ENCODE peak calls at places on chromosomes 13 and 19, in four cellular contexts. V is bronchial epithelial cell, M is mammary epithelial cell, S is WERI-Rb-1. H is an unnamed sample. For H3K27me3 and H3K36me3, the result is how much of the 10 kb centered on the place peaks cover.

GRCh38 chr13:92221916-92222315 is 823.5 kb downstream of the GPC5 start:
- DNase-seq in V (no peak), M (no peak), S (no peak), H (no peak)

GRCh38 chr13:94362411-94362909 is 117.0 kb downstream of the DCT start:
- DNase-seq in M (peak), V (peak), S (peak), H (peak)

GRCh38 chr19:2923510-2923909 is 21.3 kb downstream of the ZNF77 start:
- DNase-seq in V (peak), M (peak), S (no peak), H (no peak)

GRCh38 chr19:574658-575526 is 2.5 kb downstream of the BSG start:
- DNase-seq in V (no peak), S (no peak), M (no peak), H (no peak)

GRCh38 chr19:51365211-51366049 is 758 bp downstream of the ETFB start:
- DNase-seq in M (peak), V (peak), S (no peak), H (no peak)

GRCh38 chr19:3840804-3841203 is 28.0 kb downstream of the ZFR2 start:
- DNase-seq in V (no peak), M (no peak), S (no peak), H (peak)

GRCh38 chr13:106498571-106498970 is 36.9 kb downstream of the EFNB2 start:
- DNase-seq in M (no peak), V (no peak), S (no peak), H (no peak)

GRCh38 chr19:1295169-1296012 is 9.7 kb downstream of the EFNA2 start:
- DNase-seq in V (no peak), S (no peak), M (no peak), H (peak)

GRCh38 chr19:42028304-42029216 is 34.5 kb upstream of the ATP1A3 start:
- DNase-seq in M (no peak), S (peak), V (no peak), H (peak)

GRCh38 chr13:91346848-91347211 is 657 bp upstream of the MIR17HG start:
- DNase-seq in S (peak), M (peak), V (peak), H (peak)

GRCh38 chr13:107347641-107348369 is 779.9 kb upstream of the ARGLU1 start:
- DNase-seq in M (no peak), V (no peak), S (no peak), H (no peak)

GRCh38 chr19:39398297-39398864 is 7.2 kb downstream of the MED29 start:
- DNase-seq in M (peak), S (no peak), V (peak), H (no peak)

GRCh38 chr19:50000038-50000890 is 24.9 kb downstream of the VRK3 start:
- DNase-seq in S (no peak), V (no peak), M (no peak), H (no peak)

GRCh38 chr13:34900288-34900739 is 41.8 kb upstream of the NBEA start:
- DNase-seq in V (no peak), M (no peak), S (no peak), H (peak)

GRCh38 chr19:13055213-13056051 is 47.2 kb downstream of the LYL1 start:
- DNase-seq in V (no peak), S (peak), M (peak), H (peak)

GRCh38 chr19:13057744-13058143 is 44.9 kb downstream of the LYL1 start:
- DNase-seq in S (no peak), M (no peak), V (no peak), H (no peak)

GRCh38 chr19:13058951-13059660 is 43.6 kb downstream of the LYL1 start:
- DNase-seq in S (no peak), V (no peak), M (no peak), H (peak)

GRCh38 chr19:13056052-13056660 is 46.5 kb downstream of the LYL1 start:
- DNase-seq in M (peak), S (no peak), V (peak), H (peak)

DNA sequence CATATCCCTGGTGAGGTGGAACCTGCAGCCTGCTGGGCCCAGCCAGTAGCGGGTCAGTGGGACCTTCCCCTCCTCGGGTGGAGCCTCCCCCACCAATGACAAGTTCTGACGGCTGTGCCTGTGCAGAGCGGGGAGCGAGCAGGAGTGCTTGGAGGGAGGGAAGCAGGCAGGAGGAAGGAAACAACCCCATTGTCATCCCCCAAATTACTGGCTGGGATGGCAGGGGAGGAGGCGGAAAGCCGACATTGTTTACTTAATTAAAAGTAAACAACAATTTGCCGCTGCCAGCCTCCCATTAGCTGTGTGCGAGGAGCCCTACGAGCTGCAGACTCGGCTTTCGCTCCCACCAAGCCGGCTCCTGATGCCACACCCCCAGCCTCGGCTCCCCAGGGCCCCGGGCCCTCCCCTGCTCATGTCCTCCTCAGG is 45.5 kb downstream of the LYL1 start:
- DNase-seq in M (no peak), S (no peak), V (no peak), H (peak)
- H3K4me3 ChIP-seq in M (no peak), S (no peak), V (no peak), H (no peak)

DNA sequence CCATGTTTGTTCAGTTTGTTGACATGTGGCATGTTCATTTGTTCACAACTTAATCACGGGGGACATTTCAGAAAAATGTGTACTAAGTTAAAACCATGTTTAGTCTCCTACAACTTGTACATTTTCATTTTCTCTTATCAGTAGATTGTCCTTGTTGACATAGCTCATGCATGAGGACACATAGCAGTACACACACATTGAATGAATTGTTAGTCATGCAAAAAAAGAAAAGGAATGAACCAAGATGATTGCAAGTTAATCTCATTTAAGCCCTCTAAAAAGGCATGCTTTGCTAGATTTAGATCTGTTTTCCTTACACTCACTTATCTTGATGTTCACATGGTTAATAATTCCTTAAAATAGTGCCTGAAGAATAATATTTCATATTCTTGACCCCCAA is 38.2 kb upstream of the AKAP11 start:
- DNase-seq in S (no peak), M (no peak), V (no peak), H (no peak)
- H3K27me3 ChIP-seq in S (under half), M (under half), V (under half), H (under half)

DNA sequence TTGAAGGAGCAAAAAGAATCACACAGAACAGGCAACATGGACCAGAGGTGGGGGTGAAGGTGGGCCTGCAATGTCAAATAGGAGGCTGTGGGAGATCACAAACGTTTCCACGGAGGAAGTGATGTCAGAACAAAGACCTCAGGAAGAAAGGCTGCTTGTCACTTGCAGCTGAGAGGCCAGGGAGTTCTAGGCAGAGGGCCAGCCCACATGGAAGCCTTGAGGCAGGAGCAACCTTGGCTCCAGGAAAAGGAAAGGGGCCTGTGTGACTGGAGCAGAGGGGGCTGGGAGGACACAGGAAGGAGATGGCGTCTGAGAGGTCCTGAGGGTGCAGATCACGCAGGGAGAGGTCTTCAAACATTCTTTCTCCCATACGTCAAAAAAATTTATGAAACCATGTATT is 16.3 kb downstream of the ZNF160 start:
- DNase-seq in M (no peak), S (no peak), V (no peak), H (no peak)
- H3K36me3 ChIP-seq in M (under half), S (half or more), V (under half), H (under half)

GRCh38 chr19:8430650-8431049 is 14.1 kb upstream of the HNRNPM start:
- DNase-seq in M (no peak), S (no peak), V (no peak), H (peak)
- H3K4me3 ChIP-seq in M (no peak), S (no peak), V (no peak), H (no peak)

DNA sequence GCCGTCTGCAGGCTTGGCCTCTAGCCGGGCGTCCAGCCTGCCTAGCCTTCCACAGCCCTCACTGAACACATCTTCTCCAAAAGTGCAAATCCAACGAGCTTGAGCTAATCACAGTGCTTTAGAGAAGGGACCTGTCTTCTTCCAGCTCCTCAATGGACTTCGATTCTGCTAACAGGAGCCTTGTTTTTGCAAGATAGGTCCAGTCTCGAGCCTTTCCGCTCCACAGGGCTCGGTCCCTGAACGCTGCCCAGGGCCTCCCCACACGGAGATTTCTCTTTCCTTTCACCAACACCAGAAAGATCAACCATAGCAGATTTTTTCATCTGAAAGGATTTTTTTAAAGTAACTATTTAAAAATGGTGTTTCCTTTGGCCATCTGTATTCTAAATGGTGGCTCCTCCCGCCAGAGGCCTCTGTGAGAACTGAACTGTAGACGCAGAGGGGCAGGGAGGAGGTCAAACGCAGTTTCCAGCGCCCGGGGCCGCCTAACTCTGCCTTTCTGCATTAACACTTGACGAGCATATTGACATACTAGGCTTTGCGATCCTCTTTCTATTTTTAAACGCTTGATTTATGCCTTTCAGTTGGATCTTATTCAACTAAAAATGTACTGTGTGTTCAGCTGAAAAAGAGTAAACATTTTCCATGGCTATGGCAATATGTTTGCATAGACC is 74.5 kb downstream of the SPACA7 start:
- DNase-seq in S (no peak), M (no peak), V (no peak), H (peak)
- H3K27me3 ChIP-seq in S (half or more), M (under half), V (under half), H (under half)

GRCh38 chr19:45985321-45985720 is 9.9 kb upstream of the CCDC61 start:
- DNase-seq in M (no peak), S (peak), V (no peak), H (no peak)

GRCh38 chr19:45978156-45978555 is 4.5 kb upstream of the NOVA2 start:
- DNase-seq in V (no peak), S (no peak), M (no peak), H (no peak)

GRCh38 chr19:45976180-45976579 is 2.5 kb upstream of the NOVA2 start:
- DNase-seq in S (no peak), M (no peak), V (no peak), H (no peak)

DNA sequence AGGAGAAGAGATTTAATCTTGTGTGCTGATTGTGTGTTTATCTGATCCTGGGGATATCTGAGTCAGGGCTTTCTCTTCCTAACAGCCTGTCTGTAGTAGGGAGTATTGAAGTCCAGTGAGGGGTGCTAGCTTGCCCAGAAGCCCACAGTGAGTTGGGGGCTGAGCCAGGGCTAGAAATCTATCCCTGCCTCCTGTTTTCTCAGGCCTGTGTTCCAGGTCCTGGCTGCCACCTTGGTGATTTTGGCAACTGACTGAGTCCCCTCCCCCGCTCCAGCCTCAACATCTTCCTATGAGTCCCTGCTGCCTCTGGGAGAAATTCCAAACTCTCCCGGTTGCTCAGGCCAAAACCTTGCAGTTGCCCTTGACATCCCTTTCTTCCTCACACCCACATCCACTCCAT is 7.7 kb upstream of the NOVA2 start:
- DNase-seq in M (no peak), V (no peak), S (no peak), H (no peak)
- H3K36me3 ChIP-seq in M (under half), V (under half), S (under half), H (under half)

GRCh38 chr13:101575591-101575990 is 123.1 kb downstream of the ITGBL1 start:
- DNase-seq in S (no peak), V (peak), M (peak), H (no peak)

GRCh38 chr13:101576977-101577376 is 124.5 kb downstream of the ITGBL1 start:
- DNase-seq in M (no peak), V (no peak), S (no peak), H (no peak)

GRCh38 chr13:101576452-101576851 is 124.0 kb downstream of the ITGBL1 start:
- DNase-seq in S (no peak), V (peak), M (no peak), H (no peak)

DNA sequence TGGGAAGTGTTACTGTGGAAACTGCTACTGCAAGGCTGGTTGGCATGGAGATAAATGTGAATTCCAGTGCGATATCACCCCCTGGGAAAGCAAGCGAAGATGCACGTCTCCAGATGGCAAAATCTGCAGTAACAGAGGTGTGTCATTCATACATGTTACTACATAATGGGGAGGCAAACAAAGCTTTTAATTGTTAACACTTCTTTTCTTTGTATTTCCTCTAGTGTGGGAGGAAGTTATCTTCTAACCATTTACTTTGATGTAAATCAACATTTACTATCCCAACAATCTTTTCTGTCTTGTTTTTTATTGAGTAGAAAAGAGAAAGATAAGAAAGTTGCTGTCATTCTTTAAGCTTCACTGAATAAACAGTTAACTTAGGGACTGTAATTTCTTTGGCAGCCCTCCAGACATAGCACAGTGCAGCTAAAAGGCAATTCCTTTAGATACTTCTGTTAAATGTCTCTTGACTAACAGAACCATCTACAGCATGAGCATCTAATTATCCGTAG is 126.9 kb downstream of the ITGBL1 start:
- DNase-seq in V (peak), M (peak), S (no peak), H (no peak)
- H3K4me3 ChIP-seq in V (no peak), M (no peak), S (no peak), H (no peak)